ENCODE peak calls at places on chromosomes 1 and 21, in six cellular contexts. One of them, this sample, is unnamed.

GRCh38 chr1:222522105-222522915 is 25.6 kb downstream of the HHIPL2 start:
- DNase-seq in KBM-7: no peak
- DNase-seq in NAMALWA: no peak
- DNase-seq in endodermal cell: no peak
- DNase-seq in neural progenitor cell: no peak
- DNase-seq in HTR-8/SVneo: no peak
- DNase-seq in this sample: no peak

GRCh38 chr1:166064324-166064926 is 102.4 kb downstream of the FAM78B start:
- DNase-seq in KBM-7: no peak
- DNase-seq in NAMALWA: no peak
- DNase-seq in endodermal cell: peak
- DNase-seq in neural progenitor cell: no peak
- DNase-seq in HTR-8/SVneo: no peak
- DNase-seq in this sample: no peak

GRCh38 chr1:172976222-172977041 is 74.3 kb downstream of the TNFSF18 start:
- DNase-seq in KBM-7: no peak
- DNase-seq in NAMALWA: no peak
- DNase-seq in endodermal cell: no peak
- DNase-seq in neural progenitor cell: no peak
- DNase-seq in HTR-8/SVneo: no peak
- DNase-seq in this sample: no peak

GRCh38 chr1:205013683-205014367 is 29.2 kb upstream of the CNTN2 start:
- DNase-seq in KBM-7: peak
- DNase-seq in NAMALWA: no peak
- DNase-seq in endodermal cell: peak
- DNase-seq in neural progenitor cell: peak
- DNase-seq in HTR-8/SVneo: no peak
- DNase-seq in this sample: no peak

GRCh38 chr1:152182942-152183341 is 23.9 kb upstream of the RPTN start:
- DNase-seq in KBM-7: no peak
- DNase-seq in NAMALWA: no peak
- DNase-seq in endodermal cell: no peak
- DNase-seq in neural progenitor cell: no peak
- DNase-seq in HTR-8/SVneo: no peak
- DNase-seq in this sample: no peak

GRCh38 chr1:1470626-1471388 is 758 bp upstream of the ATAD3B start:
- DNase-seq in KBM-7: no peak
- DNase-seq in NAMALWA: peak
- DNase-seq in endodermal cell: peak
- DNase-seq in neural progenitor cell: peak
- DNase-seq in HTR-8/SVneo: no peak
- DNase-seq in this sample: no peak

GRCh38 chr1:174258148-174258550 is 98.8 kb downstream of the RABGAP1L start:
- DNase-seq in KBM-7: peak
- DNase-seq in NAMALWA: peak
- DNase-seq in endodermal cell: peak
- DNase-seq in neural progenitor cell: peak
- DNase-seq in HTR-8/SVneo: peak
- DNase-seq in this sample: peak

GRCh38 chr1:200366577-200367253 is 43.1 kb downstream of the ZNF281 start:
- DNase-seq in KBM-7: peak
- DNase-seq in NAMALWA: no peak
- DNase-seq in endodermal cell: peak
- DNase-seq in neural progenitor cell: no peak
- DNase-seq in HTR-8/SVneo: no peak
- DNase-seq in this sample: no peak

GRCh38 chr21:46024983-46025860 is 43.7 kb downstream of the COL6A1 start:
- DNase-seq in KBM-7: no peak
- DNase-seq in NAMALWA: no peak
- DNase-seq in endodermal cell: no peak
- DNase-seq in neural progenitor cell: no peak
- DNase-seq in HTR-8/SVneo: peak
- DNase-seq in this sample: no peak

GRCh38 chr1:37315236-37315870 is 159.0 kb upstream of the ZC3H12A start:
- DNase-seq in KBM-7: no peak
- DNase-seq in NAMALWA: no peak
- DNase-seq in endodermal cell: peak
- DNase-seq in neural progenitor cell: peak
- DNase-seq in HTR-8/SVneo: no peak
- DNase-seq in this sample: no peak

GRCh38 chr1:117646007-117646913 is 40.4 kb downstream of the TENT5C start:
- DNase-seq in KBM-7: no peak
- DNase-seq in NAMALWA: no peak
- DNase-seq in endodermal cell: no peak
- DNase-seq in neural progenitor cell: no peak
- DNase-seq in HTR-8/SVneo: no peak
- DNase-seq in this sample: no peak

GRCh38 chr1:8463144-8463927 is 145.4 kb downstream of the SLC45A1 start:
- DNase-seq in KBM-7: peak
- DNase-seq in NAMALWA: peak
- DNase-seq in endodermal cell: peak
- DNase-seq in neural progenitor cell: no peak
- DNase-seq in HTR-8/SVneo: peak
- DNase-seq in this sample: no peak

GRCh38 chr21:35226960-35227741 is 178.0 kb upstream of the RUNX1 start:
- DNase-seq in KBM-7: peak
- DNase-seq in NAMALWA: peak
- DNase-seq in endodermal cell: no peak
- DNase-seq in neural progenitor cell: no peak
- DNase-seq in HTR-8/SVneo: no peak
- DNase-seq in this sample: no peak

GRCh38 chr1:180309338-180309737 is 79.3 kb downstream of the LHX4 start:
- DNase-seq in KBM-7: no peak
- DNase-seq in NAMALWA: no peak
- DNase-seq in endodermal cell: no peak
- DNase-seq in neural progenitor cell: no peak
- DNase-seq in HTR-8/SVneo: peak
- DNase-seq in this sample: no peak

GRCh38 chr1:53541761-53542550 is 82.8 kb downstream of the DMRTB1 start:
- DNase-seq in KBM-7: no peak
- DNase-seq in NAMALWA: no peak
- DNase-seq in endodermal cell: peak
- DNase-seq in neural progenitor cell: peak
- DNase-seq in HTR-8/SVneo: peak
- DNase-seq in this sample: no peak

GRCh38 chr1:244437108-244437507 is 14.6 kb downstream of the ADSS2 start:
- DNase-seq in KBM-7: no peak
- DNase-seq in NAMALWA: no peak
- DNase-seq in endodermal cell: no peak
- DNase-seq in neural progenitor cell: no peak
- DNase-seq in HTR-8/SVneo: no peak
- DNase-seq in this sample: no peak

GRCh38 chr1:81760487-81761097 is 40.1 kb upstream of the ADGRL2 start:
- DNase-seq in KBM-7: no peak
- DNase-seq in NAMALWA: peak
- DNase-seq in endodermal cell: no peak
- DNase-seq in neural progenitor cell: peak
- DNase-seq in HTR-8/SVneo: peak
- DNase-seq in this sample: no peak

GRCh38 chr1:1088036-1088800 is 14.1 kb upstream of the RNF223 start:
- DNase-seq in KBM-7: no peak
- DNase-seq in NAMALWA: no peak
- DNase-seq in endodermal cell: peak
- DNase-seq in neural progenitor cell: no peak
- DNase-seq in HTR-8/SVneo: no peak
- DNase-seq in this sample: no peak

GRCh38 chr1:221440658-221441057 is 301.2 kb downstream of the DUSP10 start:
- DNase-seq in KBM-7: peak
- DNase-seq in NAMALWA: peak
- DNase-seq in endodermal cell: no peak
- DNase-seq in neural progenitor cell: peak
- DNase-seq in HTR-8/SVneo: no peak
- DNase-seq in this sample: no peak

GRCh38 chr21:31136891-31137290 is 98.6 kb upstream of the KRTAP19-8 start:
- DNase-seq in KBM-7: no peak
- DNase-seq in NAMALWA: peak
- DNase-seq in endodermal cell: no peak
- DNase-seq in neural progenitor cell: no peak
- DNase-seq in HTR-8/SVneo: no peak
- DNase-seq in this sample: no peak

GRCh38 chr1:21325731-21326387 is 35.6 kb upstream of the ECE1 start:
- DNase-seq in KBM-7: no peak
- DNase-seq in NAMALWA: no peak
- DNase-seq in endodermal cell: no peak
- DNase-seq in neural progenitor cell: no peak
- DNase-seq in HTR-8/SVneo: no peak
- DNase-seq in this sample: no peak

GRCh38 chr1:58857673-58858343 is 74.0 kb upstream of the JUN start:
- DNase-seq in KBM-7: no peak
- DNase-seq in NAMALWA: no peak
- DNase-seq in endodermal cell: no peak
- DNase-seq in neural progenitor cell: no peak
- DNase-seq in HTR-8/SVneo: no peak
- DNase-seq in this sample: peak

GRCh38 chr1:7650801-7651200 is 120.3 kb upstream of the VAMP3 start:
- DNase-seq in KBM-7: no peak
- DNase-seq in NAMALWA: no peak
- DNase-seq in endodermal cell: no peak
- DNase-seq in neural progenitor cell: peak
- DNase-seq in HTR-8/SVneo: no peak
- DNase-seq in this sample: no peak

GRCh38 chr1:38677756-38678155 is 181.8 kb downstream of the RRAGC start:
- DNase-seq in KBM-7: no peak
- DNase-seq in NAMALWA: no peak
- DNase-seq in endodermal cell: no peak
- DNase-seq in neural progenitor cell: no peak
- DNase-seq in HTR-8/SVneo: no peak
- DNase-seq in this sample: no peak

GRCh38 chr1:17274186-17275170 is 25.6 kb downstream of the PADI3 start:
- DNase-seq in KBM-7: peak
- DNase-seq in NAMALWA: peak
- DNase-seq in endodermal cell: peak
- DNase-seq in neural progenitor cell: peak
- DNase-seq in HTR-8/SVneo: peak
- DNase-seq in this sample: peak

GRCh38 chr1:89908993-89909436 is 85.9 kb upstream of the ZNF326 start:
- DNase-seq in KBM-7: peak
- DNase-seq in NAMALWA: no peak
- DNase-seq in endodermal cell: no peak
- DNase-seq in neural progenitor cell: no peak
- DNase-seq in HTR-8/SVneo: peak
- DNase-seq in this sample: no peak

GRCh38 chr21:42839271-42840231 is 39.8 kb downstream of the WDR4 start:
- DNase-seq in KBM-7: no peak
- DNase-seq in NAMALWA: no peak
- DNase-seq in endodermal cell: peak
- DNase-seq in neural progenitor cell: no peak
- DNase-seq in HTR-8/SVneo: no peak
- DNase-seq in this sample: no peak

GRCh38 chr1:227437495-227438008 is 119.3 kb upstream of the CDC42BPA start:
- DNase-seq in KBM-7: peak
- DNase-seq in NAMALWA: peak
- DNase-seq in endodermal cell: peak
- DNase-seq in neural progenitor cell: peak
- DNase-seq in HTR-8/SVneo: peak
- DNase-seq in this sample: no peak

GRCh38 chr1:94095112-94095637 is 25.8 kb downstream of the ABCA4 start:
- DNase-seq in KBM-7: no peak
- DNase-seq in NAMALWA: no peak
- DNase-seq in endodermal cell: peak
- DNase-seq in neural progenitor cell: no peak
- DNase-seq in HTR-8/SVneo: no peak
- DNase-seq in this sample: no peak

GRCh38 chr1:203650012-203650836 is 23.6 kb downstream of the ATP2B4 start:
- DNase-seq in KBM-7: no peak
- DNase-seq in NAMALWA: peak
- DNase-seq in endodermal cell: peak
- DNase-seq in neural progenitor cell: peak
- DNase-seq in HTR-8/SVneo: no peak
- DNase-seq in this sample: peak

GRCh38 chr1:180144659-180145357 is 9.9 kb upstream of the QSOX1 start:
- DNase-seq in KBM-7: no peak
- DNase-seq in NAMALWA: no peak
- DNase-seq in endodermal cell: no peak
- DNase-seq in neural progenitor cell: no peak
- DNase-seq in HTR-8/SVneo: no peak
- DNase-seq in this sample: no peak

GRCh38 chr1:60108223-60108622 is 34.7 kb upstream of the C1orf87 start:
- DNase-seq in KBM-7: no peak
- DNase-seq in NAMALWA: no peak
- DNase-seq in endodermal cell: no peak
- DNase-seq in neural progenitor cell: no peak
- DNase-seq in HTR-8/SVneo: no peak
- DNase-seq in this sample: no peak

GRCh38 chr21:26105819-26106218 is 64.8 kb downstream of the APP start:
- DNase-seq in KBM-7: no peak
- DNase-seq in NAMALWA: no peak
- DNase-seq in endodermal cell: no peak
- DNase-seq in neural progenitor cell: no peak
- DNase-seq in HTR-8/SVneo: no peak
- DNase-seq in this sample: no peak